ENCODE peak calls at places on chromosomes 13 and 19, in ten cellular contexts. G is astrocyte of the hippocampus; P is H1; Q is CD8-positive, alpha-beta T cell; A is left lung; Z is NCI-H345; O is activated naive CD4-positive, alpha-beta T cell treated with anti-CD3 and anti-CD28 coated beads, Interleukin-2, amount 50 U/mL, for 16 hours; N is activated CD4-positive, CD25-positive, alpha-beta regulatory T cell; V is GDM1; X is AG08396. L is an unnamed sample.

GRCh38 chr13:32883501-32883900 is 132.7 kb upstream of the KL start:
- DNase-seq in Z (peak), Q (no peak), G (peak), V (no peak), P (no peak), N (no peak), A (no peak), O (no peak), X (peak), L (peak)

GRCh38 chr19:18317998-18318800 is 4.7 kb downstream of the LSM4 start:
- DNase-seq in V (peak), Z (no peak), P (no peak), G (no peak), A (peak), X (no peak), N (no peak), O (no peak), Q (peak), L (no peak)

GRCh38 chr13:113157929-113158747 is at the start of gene PROZ:
- DNase-seq in G (no peak), V (no peak), P (no peak), X (no peak), Q (no peak), A (no peak), O (no peak), N (no peak), Z (peak), L (no peak)

GRCh38 chr19:36139473-36140288 is at the start of gene CAPNS1:
- DNase-seq in A (peak), G (peak), Z (peak), P (peak), O (peak), Q (peak), X (peak), V (peak), N (peak), L (peak)

GRCh38 chr13:41700790-41701310 is 243.5 kb downstream of the RGCC start:
- DNase-seq in O (no peak), P (no peak), Z (peak), N (no peak), G (peak), A (no peak), Q (no peak), X (peak), V (peak), L (peak)

GRCh38 chr13:30873519-30873918 is 32.6 kb upstream of the MEDAG start:
- DNase-seq in X (no peak), V (peak), Z (no peak), N (no peak), O (no peak), A (no peak), G (peak), P (no peak), Q (no peak), L (no peak)

GRCh38 chr13:109370486-109370885 is 415.9 kb downstream of the IRS2 start:
- DNase-seq in V (no peak), G (no peak), Z (no peak), O (no peak), N (no peak), P (no peak), Q (no peak), A (no peak), X (no peak), L (no peak)

GRCh38 chr19:40717880-40718773 is 1.2 kb downstream of the ITPKC start:
- DNase-seq in Q (no peak), P (no peak), G (peak), X (no peak), A (peak), N (no peak), Z (no peak), O (no peak), V (no peak), L (peak)

GRCh38 chr19:21487969-21488368 is 17.4 kb upstream of the ZNF429 start:
- DNase-seq in O (no peak), P (no peak), A (no peak), X (no peak), Q (no peak), N (no peak), V (no peak), G (no peak), Z (no peak), L (no peak)

GRCh38 chr19:588758-589692 is 656 bp upstream of the HCN2 start:
- DNase-seq in G (no peak), X (no peak), A (peak), Q (no peak), P (no peak), N (no peak), Z (peak), V (no peak), O (no peak), L (no peak)

GRCh38 chr13:82976499-82976898 is 905.8 kb downstream of the SLITRK1 start:
- DNase-seq in P (no peak), G (no peak), Q (no peak), O (no peak), X (no peak), Z (no peak), V (no peak), A (no peak), N (no peak), L (no peak)

GRCh38 chr13:98691360-98691759 is 61.1 kb downstream of the SLC15A1 start:
- DNase-seq in A (no peak), V (no peak), P (no peak), N (no peak), O (no peak), Z (peak), X (no peak), G (no peak), Q (no peak), L (no peak)

GRCh38 chr19:48501446-48501960 is 10.1 kb downstream of the LMTK3 start:
- DNase-seq in A (peak), G (no peak), N (no peak), Z (peak), X (no peak), O (peak), V (no peak), P (peak), Q (no peak), L (no peak)

GRCh38 chr19:7870571-7871279 is 3.5 kb downstream of the PRR36 start:
- DNase-seq in Q (no peak), Z (peak), G (peak), X (no peak), P (peak), N (no peak), A (no peak), O (peak), V (peak), L (peak)

L was measured in kidney tubule cell.